ENCODE peak calls at places on chromosomes 1 and 21, in four cellular contexts. Y, P, L and T are unnamed samples.

GRCh38 chr1:67597336-67597735 is 87.7 kb upstream of the GADD45A start:
- DNase-seq in Y (no peak), P (no peak), L (no peak), T (no peak)

GRCh38 chr21:28639742-28640141 is 352.9 kb downstream of the LTN1 start:
- DNase-seq in Y (no peak), P (no peak), L (no peak), T (no peak)

GRCh38 chr1:42807056-42807668 is 9.8 kb upstream of the ERMAP start:
- DNase-seq in Y (no peak), L (no peak), P (no peak), T (no peak)

GRCh38 chr1:202164271-202165037 is 4.1 kb upstream of the PTPN7 start:
- DNase-seq in L (no peak), P (peak), Y (peak), T (no peak)

GRCh38 chr1:62280960-62281465 is 38.2 kb downstream of the KANK4 start:
- DNase-seq in Y (no peak), P (no peak), L (no peak), T (no peak)

GRCh38 chr1:227299688-227300087 is 18.6 kb downstream of the CDC42BPA start:
- DNase-seq in L (no peak), Y (no peak), P (peak), T (no peak)

GRCh38 chr1:95286479-95286878 is 52.5 kb downstream of the RWDD3 start:
- DNase-seq in Y (no peak), P (peak), L (peak), T (no peak)

GRCh38 chr1:214850432-214851010 is 232.0 kb upstream of the KCNK2 start:
- DNase-seq in P (no peak), L (no peak), Y (no peak), T (no peak)

GRCh38 chr1:231163831-231164427 is 2.1 kb downstream of the TRIM67 start:
- DNase-seq in L (no peak), Y (no peak), P (no peak), T (no peak)

GRCh38 chr1:224707849-224708725 is 92.0 kb downstream of the CNIH3 start:
- DNase-seq in Y (no peak), P (peak), L (no peak), T (no peak)

GRCh38 chr1:77273891-77274290 is 7.9 kb upstream of the AK5 start:
- DNase-seq in Y (no peak), L (no peak), P (no peak), T (no peak)

GRCh38 chr1:87794788-87795614 is 466.3 kb downstream of the LMO4 start:
- DNase-seq in P (no peak), L (peak), Y (no peak), T (no peak)

GRCh38 chr1:161153682-161154337 is at the start of gene UFC1:
- DNase-seq in Y (peak), P (peak), L (peak), T (peak)

GRCh38 chr1:180863158-180863775 is 49.4 kb upstream of the KIAA1614 start:
- DNase-seq in Y (no peak), P (peak), L (peak), T (no peak)

GRCh38 chr1:234862944-234863515 is 253.1 kb upstream of the IRF2BP2 start:
- DNase-seq in P (no peak), L (peak), Y (no peak), T (no peak)

GRCh38 chr1:18901952-18902522 is 318 bp downstream of the ALDH4A1 start:
- DNase-seq in P (peak), Y (no peak), L (no peak), T (no peak)

DNA sequence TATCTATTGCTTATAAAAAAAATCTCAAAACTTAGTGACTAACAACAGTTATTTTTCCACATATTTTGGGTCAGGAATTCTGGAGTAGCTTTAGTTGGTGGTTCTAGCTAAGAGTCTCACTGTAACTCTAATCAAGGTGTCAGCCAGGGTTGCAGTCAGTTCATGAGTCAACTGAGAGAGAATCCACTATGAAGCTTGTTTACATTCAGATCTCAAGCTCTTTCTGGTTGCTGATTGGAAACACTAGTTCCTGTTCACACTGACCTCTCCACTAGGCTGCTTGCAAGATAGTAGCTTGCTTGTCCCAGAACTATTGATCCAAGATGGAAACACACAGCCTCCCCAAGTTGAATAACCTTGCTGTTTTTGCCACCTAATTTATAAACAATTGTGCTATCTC is 1192.1 kb upstream of the B3GALT2 start:
- DNase-seq in Y (no peak), L (no peak), P (peak), T (no peak)
- TF ChIP-seq MAX in Y (no peak), L (no peak), P (no peak), T (no peak)

DNA sequence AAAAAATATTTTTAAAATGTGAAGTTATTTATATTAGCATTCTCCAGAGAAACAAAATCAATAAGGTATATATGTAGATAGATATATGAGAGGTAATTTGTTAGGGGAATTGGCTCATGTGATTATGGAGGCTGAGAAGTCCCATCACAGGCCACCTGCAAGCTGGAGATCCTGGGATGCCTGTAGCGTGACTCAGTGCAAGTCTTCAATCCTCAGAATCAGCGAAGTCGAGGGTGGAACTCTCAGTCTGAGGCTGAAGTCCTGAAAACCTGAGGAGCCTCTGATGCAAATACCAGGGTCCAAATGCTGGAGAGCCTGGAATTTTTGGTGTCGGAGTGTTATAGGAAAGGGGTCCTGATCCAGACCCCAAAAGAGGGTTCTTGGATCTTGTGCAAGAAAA is 658.5 kb downstream of the USP25 start:
- DNase-seq in Y (no peak), P (no peak), L (no peak), T (no peak)
- TF ChIP-seq TCF7 in Y (no peak), P (no peak), L (no peak), T (no peak)

DNA sequence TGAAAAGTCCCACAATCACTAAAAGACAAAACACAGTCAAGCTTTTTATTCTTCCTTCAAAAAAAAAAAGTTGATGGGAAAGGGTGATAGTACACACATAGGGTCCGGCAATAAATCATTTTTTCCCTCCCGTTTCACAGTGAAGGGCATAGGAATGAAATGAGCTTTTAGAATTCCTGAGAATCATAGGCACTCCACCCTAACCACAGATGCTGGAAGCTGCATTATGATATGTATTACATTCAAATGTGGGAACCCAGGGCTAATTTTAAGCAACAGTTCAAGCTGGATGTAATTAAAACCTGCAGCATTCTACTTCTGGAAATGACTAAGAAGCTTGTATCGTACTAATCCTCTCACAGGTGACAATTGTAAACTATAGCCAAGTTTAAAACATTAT is 75.7 kb upstream of the KCNJ15 start:
- DNase-seq in L (no peak), Y (no peak), P (no peak), T (no peak)
- TF ChIP-seq MAX in L (no peak), Y (no peak), P (no peak), T (no peak)

GRCh38 chr1:20445956-20446355 is 40.1 kb downstream of the CAMK2N1 start:
- DNase-seq in P (no peak), L (no peak), Y (no peak), T (no peak)

GRCh38 chr1:20446796-20447195 is 39.2 kb downstream of the CAMK2N1 start:
- DNase-seq in Y (no peak), P (no peak), L (no peak), T (no peak)

GRCh38 chr1:20443703-20444587 is 42.1 kb downstream of the CAMK2N1 start:
- DNase-seq in L (peak), P (no peak), Y (no peak), T (no peak)

GRCh38 chr1:20440785-20441200 is 45.2 kb downstream of the CAMK2N1 start:
- DNase-seq in P (peak), L (peak), Y (no peak), T (peak)

DNA sequence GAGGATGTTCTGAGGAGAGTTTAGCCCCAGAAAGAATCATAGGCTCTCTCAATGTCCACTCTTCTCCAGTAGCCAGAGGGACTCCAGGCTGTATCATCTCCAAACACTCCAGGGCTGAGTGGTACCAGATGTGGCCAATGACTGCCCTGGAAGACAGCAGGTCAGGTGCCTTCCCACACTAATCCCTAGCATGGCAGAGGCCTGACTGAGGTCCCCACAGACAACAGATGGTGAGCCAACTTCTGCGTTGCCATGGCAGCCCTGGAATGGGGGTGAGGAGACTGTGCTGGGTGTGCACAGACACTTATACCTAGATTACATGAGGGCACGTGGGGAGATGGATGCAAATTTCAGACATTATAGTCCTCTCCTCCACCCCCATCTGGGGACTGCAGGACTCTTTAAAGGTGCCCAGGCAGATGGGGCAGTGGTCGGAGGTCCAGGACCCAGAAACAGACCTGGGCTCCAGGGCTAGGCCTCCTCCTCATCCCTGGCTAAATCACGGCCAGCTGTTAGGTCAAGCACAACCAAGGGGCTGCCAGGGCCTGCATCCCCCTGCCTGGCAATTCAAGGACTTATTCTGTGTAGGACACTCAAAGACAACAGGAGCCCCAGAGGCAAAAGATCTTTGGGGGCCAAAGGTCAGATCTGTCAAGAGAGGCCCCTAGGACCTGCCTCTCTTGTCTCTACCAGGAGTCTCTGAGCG is 42.9 kb downstream of the CAMK2N1 start:
- DNase-seq in Y (no peak), P (no peak), L (no peak), T (no peak)
- TF ChIP-seq TCF7 in Y (no peak), P (no peak), L (no peak), T (no peak)

DNA sequence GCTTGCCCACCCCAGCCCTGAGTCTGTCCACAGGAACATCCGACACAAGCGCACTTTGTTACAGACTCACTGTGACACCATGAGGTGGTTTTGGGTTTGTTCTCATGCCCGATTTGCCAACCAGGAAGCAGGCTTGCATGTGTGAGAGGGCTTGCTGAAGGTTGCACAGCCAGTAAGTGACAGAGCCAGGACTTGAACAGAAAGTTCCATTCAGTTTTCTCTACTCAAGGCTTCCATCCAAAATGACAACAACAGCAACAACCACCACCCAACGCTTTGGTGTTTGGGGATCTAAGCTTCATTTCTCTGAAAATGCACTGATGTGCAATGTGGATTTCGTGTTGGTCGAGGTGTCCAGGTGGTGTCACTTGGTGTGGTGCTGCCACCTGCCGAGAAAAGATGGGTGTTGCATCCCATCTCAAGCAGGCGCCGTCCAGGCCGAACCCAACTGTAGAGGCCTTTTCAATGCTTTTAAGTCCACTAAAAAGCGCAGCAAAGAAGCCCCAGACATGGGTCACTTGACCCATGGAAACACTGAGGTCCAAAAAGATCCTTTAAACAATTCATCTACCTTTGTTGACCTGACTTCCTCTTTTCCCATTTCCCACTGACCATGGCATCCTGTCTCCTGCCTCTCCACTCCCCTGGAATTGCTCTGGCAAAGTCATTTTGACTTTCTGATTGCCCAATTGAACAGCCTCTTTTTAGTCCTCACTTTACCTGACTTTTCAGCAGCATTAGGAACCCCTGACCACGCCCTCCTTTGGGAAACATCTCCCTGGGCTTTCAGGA is 12.2 kb downstream of the CITED4 start:
- DNase-seq in P (peak), L (peak), Y (peak), T (peak)
- TF ChIP-seq MAX in P (peak), L (no peak), Y (no peak), T (no peak)